ENCODE peak calls at places on chromosomes 1 and 21, in seven cellular contexts. One of them, this sample, is unnamed.

GRCh38 chr1:100461222-100461621 is 76.7 kb upstream of the GPR88 start:
- DNase-seq in prostate gland: no peak
- DNase-seq in AG09309: no peak
- DNase-seq in neural crest cell: no peak
- DNase-seq in HFFc6: no peak
- DNase-seq in pancreas: no peak
- DNase-seq in GM13976: no peak
- DNase-seq in this sample: no peak

GRCh38 chr1:174398246-174398645 is 49.5 kb upstream of the GPR52 start:
- DNase-seq in prostate gland: no peak
- DNase-seq in AG09309: no peak
- DNase-seq in neural crest cell: no peak
- DNase-seq in HFFc6: no peak
- DNase-seq in pancreas: no peak
- DNase-seq in GM13976: no peak
- DNase-seq in this sample: no peak

GRCh38 chr1:154729031-154729442 is 121.1 kb upstream of the ADAR start:
- DNase-seq in prostate gland: no peak
- DNase-seq in AG09309: no peak
- DNase-seq in neural crest cell: no peak
- DNase-seq in HFFc6: no peak
- DNase-seq in pancreas: no peak
- DNase-seq in GM13976: no peak
- DNase-seq in this sample: no peak

GRCh38 chr1:110874303-110875215 is 1.6 kb downstream of the CD53 start:
- DNase-seq in prostate gland: no peak
- DNase-seq in AG09309: no peak
- DNase-seq in neural crest cell: no peak
- DNase-seq in HFFc6: no peak
- DNase-seq in pancreas: no peak
- DNase-seq in GM13976: no peak
- DNase-seq in this sample: no peak

GRCh38 chr1:89633745-89634625 is 1.1 kb downstream of the LRRC8C start:
- DNase-seq in prostate gland: no peak
- DNase-seq in AG09309: no peak
- DNase-seq in neural crest cell: peak; percentile 9
- DNase-seq in HFFc6: peak; percentile 12
- DNase-seq in pancreas: no peak
- DNase-seq in GM13976: no peak
- DNase-seq in this sample: no peak

GRCh38 chr21:46374761-46375389 is 50.9 kb downstream of the PCNT start:
- DNase-seq in prostate gland: no peak
- DNase-seq in AG09309: no peak
- DNase-seq in neural crest cell: no peak
- DNase-seq in HFFc6: no peak
- DNase-seq in pancreas: no peak
- DNase-seq in GM13976: no peak
- DNase-seq in this sample: no peak

GRCh38 chr21:17660862-17661261 is 48.2 kb upstream of the BTG3 start:
- DNase-seq in prostate gland: no peak
- DNase-seq in AG09309: no peak
- DNase-seq in neural crest cell: no peak
- DNase-seq in HFFc6: no peak
- DNase-seq in pancreas: peak; percentile 25
- DNase-seq in GM13976: no peak
- DNase-seq in this sample: no peak

GRCh38 chr21:42542596-42542995 is 28.9 kb downstream of the SLC37A1 start:
- DNase-seq in prostate gland: no peak
- DNase-seq in AG09309: no peak
- DNase-seq in neural crest cell: no peak
- DNase-seq in HFFc6: no peak
- DNase-seq in pancreas: no peak
- DNase-seq in GM13976: no peak
- DNase-seq in this sample: no peak

GRCh38 chr1:17933991-17934390 is 173.6 kb upstream of the IGSF21 start:
- DNase-seq in prostate gland: no peak
- DNase-seq in AG09309: no peak
- DNase-seq in neural crest cell: no peak
- DNase-seq in HFFc6: no peak
- DNase-seq in pancreas: no peak
- DNase-seq in GM13976: no peak
- DNase-seq in this sample: no peak

GRCh38 chr1:159949123-159949522 is 3.7 kb upstream of the IGSF9 start:
- DNase-seq in prostate gland: peak; percentile 44
- DNase-seq in AG09309: no peak
- DNase-seq in neural crest cell: no peak
- DNase-seq in HFFc6: no peak
- DNase-seq in pancreas: no peak
- DNase-seq in GM13976: no peak
- DNase-seq in this sample: no peak

DNA sequence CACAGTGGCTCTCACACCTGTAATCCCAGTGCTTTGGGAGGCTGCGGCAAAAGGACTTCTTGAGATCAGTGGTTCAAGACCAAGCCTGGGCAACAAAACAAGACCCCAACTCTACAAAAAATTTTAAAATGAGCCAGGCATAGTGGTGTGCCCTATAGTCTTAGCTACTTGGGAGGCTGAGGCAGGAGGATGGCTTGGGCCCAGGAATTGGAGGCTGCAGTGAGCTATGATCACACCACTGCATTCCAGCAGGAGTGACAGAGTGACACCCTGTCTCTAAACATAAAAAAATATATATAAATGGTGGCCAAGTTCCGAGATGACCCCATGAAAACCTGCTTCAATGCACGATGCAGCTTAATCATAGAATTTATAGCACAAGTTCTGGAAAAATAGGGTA is 5.5 kb upstream of the GNPAT start:
- DNase-seq in prostate gland: no peak
- DNase-seq in AG09309: no peak
- DNase-seq in neural crest cell: no peak
- DNase-seq in HFFc6: no peak
- DNase-seq in pancreas: no peak
- DNase-seq in GM13976: no peak
- DNase-seq in this sample: no peak
- TF ChIP-seq CTCF in prostate gland: no peak
- TF ChIP-seq CTCF in AG09309: no peak
- TF ChIP-seq CTCF in neural crest cell: no peak
- TF ChIP-seq CTCF in HFFc6: no peak
- TF ChIP-seq CTCF in pancreas: no peak
- TF ChIP-seq CTCF in GM13976: no peak
- TF ChIP-seq CTCF in this sample: no peak

GRCh38 chr1:216961516-216961915 is 238.3 kb upstream of the ESRRG start:
- DNase-seq in prostate gland: no peak
- DNase-seq in AG09309: no peak
- DNase-seq in neural crest cell: no peak
- DNase-seq in HFFc6: no peak
- DNase-seq in pancreas: no peak
- DNase-seq in GM13976: no peak
- DNase-seq in this sample: no peak
- TF ChIP-seq CTCF in prostate gland: no peak
- TF ChIP-seq CTCF in AG09309: no peak
- TF ChIP-seq CTCF in neural crest cell: no peak
- TF ChIP-seq CTCF in HFFc6: no peak
- TF ChIP-seq CTCF in pancreas: no peak
- TF ChIP-seq CTCF in GM13976: no peak
- TF ChIP-seq CTCF in this sample: no peak

DNA sequence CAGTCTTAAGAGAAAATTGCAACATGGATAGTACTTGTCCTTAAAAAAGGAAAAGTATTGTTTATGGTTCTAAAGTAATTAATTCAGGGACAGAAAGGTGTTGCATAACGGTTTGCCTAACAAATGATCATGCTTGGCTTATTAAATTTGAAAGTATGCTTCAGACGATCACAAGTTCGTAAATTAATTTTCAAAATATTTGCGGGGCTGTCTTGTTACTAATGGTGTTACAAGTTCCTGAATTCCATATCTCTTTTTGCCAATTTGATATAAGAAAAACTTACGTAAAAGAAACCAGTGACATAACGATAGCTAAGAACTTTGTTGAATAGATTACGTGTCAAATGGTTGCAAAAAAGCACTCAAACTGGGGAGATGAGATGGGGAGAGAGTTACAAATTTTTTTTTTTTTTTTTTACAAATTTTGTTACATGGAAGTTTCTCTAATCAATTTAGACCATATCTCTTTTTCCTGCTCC is 1.3 kb downstream of the AGO3 start:
- DNase-seq in prostate gland: no peak
- DNase-seq in AG09309: no peak
- DNase-seq in neural crest cell: no peak
- DNase-seq in HFFc6: no peak
- DNase-seq in pancreas: no peak
- DNase-seq in GM13976: no peak
- DNase-seq in this sample: no peak
- TF ChIP-seq CTCF in prostate gland: no peak
- TF ChIP-seq CTCF in AG09309: no peak
- TF ChIP-seq CTCF in neural crest cell: no peak
- TF ChIP-seq CTCF in HFFc6: no peak
- TF ChIP-seq CTCF in pancreas: no peak
- TF ChIP-seq CTCF in GM13976: no peak
- TF ChIP-seq CTCF in this sample: no peak

DNA sequence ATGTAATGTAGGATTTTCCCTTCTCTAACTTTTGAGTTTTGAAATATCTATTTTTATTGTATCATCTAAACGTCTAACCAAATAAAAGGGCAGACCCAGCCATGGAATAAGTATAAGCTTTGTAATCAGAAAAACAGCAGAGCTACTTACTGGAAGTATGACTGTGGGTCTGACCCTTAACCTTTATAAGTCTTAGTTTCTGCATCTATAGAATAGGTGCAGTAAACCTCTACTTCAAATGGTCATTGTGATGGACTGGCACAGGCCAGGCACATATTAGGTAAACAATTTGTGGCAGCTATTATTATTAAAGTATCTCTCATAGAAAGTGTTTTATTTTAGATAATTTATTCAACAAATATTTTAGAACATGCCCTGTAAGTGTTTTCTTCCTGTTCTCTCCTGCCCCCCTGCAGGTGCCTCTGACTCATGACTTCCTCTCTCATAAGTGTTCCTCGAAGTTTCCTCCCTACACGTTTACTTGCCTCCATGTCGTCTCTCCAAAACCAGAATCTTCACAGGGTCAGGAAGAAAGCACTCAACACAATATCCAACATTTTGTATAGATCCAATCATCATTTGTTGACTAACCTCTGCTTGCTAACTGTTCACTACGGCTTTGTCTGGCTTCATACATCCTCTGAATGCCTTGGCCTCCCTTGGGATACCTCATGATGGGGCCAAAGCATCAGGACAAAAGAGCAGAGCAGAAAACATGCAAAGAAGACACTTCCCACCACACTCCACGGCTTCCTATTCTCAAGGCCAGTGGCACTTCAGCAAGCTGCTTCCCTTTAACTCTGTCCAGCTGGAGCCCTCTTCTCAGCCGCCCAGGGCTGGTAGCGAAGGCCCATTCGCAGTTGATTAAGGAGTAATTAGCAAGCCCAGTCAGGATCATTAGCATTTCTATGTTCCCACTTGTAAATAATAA is 224.6 kb upstream of the FGGY start:
- DNase-seq in prostate gland: no peak
- DNase-seq in AG09309: no peak
- DNase-seq in neural crest cell: no peak
- DNase-seq in HFFc6: no peak
- DNase-seq in pancreas: no peak
- DNase-seq in GM13976: no peak
- DNase-seq in this sample: no peak
- TF ChIP-seq CTCF in prostate gland: no peak
- TF ChIP-seq CTCF in AG09309: no peak
- TF ChIP-seq CTCF in neural crest cell: no peak
- TF ChIP-seq CTCF in HFFc6: no peak
- TF ChIP-seq CTCF in pancreas: no peak
- TF ChIP-seq CTCF in GM13976: no peak
- TF ChIP-seq CTCF in this sample: no peak

GRCh38 chr1:109773900-109774485 is 10.3 kb upstream of the EPS8L3 start:
- DNase-seq in prostate gland: no peak
- DNase-seq in AG09309: no peak
- DNase-seq in neural crest cell: no peak
- DNase-seq in HFFc6: no peak
- DNase-seq in pancreas: no peak
- DNase-seq in GM13976: no peak
- DNase-seq in this sample: no peak
- TF ChIP-seq CTCF in prostate gland: no peak
- TF ChIP-seq CTCF in AG09309: no peak
- TF ChIP-seq CTCF in neural crest cell: no peak
- TF ChIP-seq CTCF in HFFc6: peak; percentile 22
- TF ChIP-seq CTCF in pancreas: no peak
- TF ChIP-seq CTCF in GM13976: no peak
- TF ChIP-seq CTCF in this sample: no peak

GRCh38 chr1:217019475-217019874 is 296.2 kb upstream of the ESRRG start:
- DNase-seq in prostate gland: no peak
- DNase-seq in AG09309: no peak
- DNase-seq in neural crest cell: no peak
- DNase-seq in HFFc6: no peak
- DNase-seq in pancreas: no peak
- DNase-seq in GM13976: no peak
- DNase-seq in this sample: no peak

GRCh38 chr1:217026506-217026905 is 303.3 kb upstream of the ESRRG start:
- DNase-seq in prostate gland: no peak
- DNase-seq in AG09309: no peak
- DNase-seq in neural crest cell: no peak
- DNase-seq in HFFc6: no peak
- DNase-seq in pancreas: peak; percentile 13
- DNase-seq in GM13976: no peak
- DNase-seq in this sample: no peak

GRCh38 chr1:217018648-217019047 is 295.4 kb upstream of the ESRRG start:
- DNase-seq in prostate gland: no peak
- DNase-seq in AG09309: no peak
- DNase-seq in neural crest cell: no peak
- DNase-seq in HFFc6: no peak
- DNase-seq in pancreas: no peak
- DNase-seq in GM13976: no peak
- DNase-seq in this sample: no peak

GRCh38 chr1:217017172-217017571 is 293.9 kb upstream of the ESRRG start:
- DNase-seq in prostate gland: no peak
- DNase-seq in AG09309: no peak
- DNase-seq in neural crest cell: no peak
- DNase-seq in HFFc6: no peak
- DNase-seq in pancreas: no peak
- DNase-seq in GM13976: no peak
- DNase-seq in this sample: no peak

DNA sequence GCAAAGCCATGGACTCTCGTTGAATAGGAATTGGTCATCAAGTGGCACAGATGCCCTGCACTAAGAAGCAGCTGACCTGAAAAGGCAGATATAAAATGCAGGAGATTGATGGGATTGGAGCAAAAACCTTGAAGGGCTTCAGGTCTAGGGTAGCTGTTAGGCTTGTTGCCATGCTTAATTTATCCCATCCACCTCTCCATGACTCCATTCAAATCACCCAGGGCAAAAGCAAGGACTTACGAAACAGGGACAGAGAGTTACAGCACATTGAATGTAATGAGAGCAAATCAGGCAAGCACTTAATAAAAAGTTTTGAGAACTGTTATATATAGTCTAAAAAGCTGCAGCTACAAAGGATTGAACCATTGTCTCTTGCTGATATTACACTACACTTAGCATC is 298.2 kb upstream of the ESRRG start:
- DNase-seq in prostate gland: no peak
- DNase-seq in AG09309: no peak
- DNase-seq in neural crest cell: no peak
- DNase-seq in HFFc6: no peak
- DNase-seq in pancreas: no peak
- DNase-seq in GM13976: no peak
- DNase-seq in this sample: no peak
- TF ChIP-seq CTCF in prostate gland: no peak
- TF ChIP-seq CTCF in AG09309: no peak
- TF ChIP-seq CTCF in neural crest cell: no peak
- TF ChIP-seq CTCF in HFFc6: no peak
- TF ChIP-seq CTCF in pancreas: no peak
- TF ChIP-seq CTCF in GM13976: no peak
- TF ChIP-seq CTCF in this sample: no peak

GRCh38 chr1:151189638-151190445 is at the start of gene VPS72:
- DNase-seq in prostate gland: peak; percentile 87
- DNase-seq in AG09309: peak; percentile 56
- DNase-seq in neural crest cell: peak; percentile 67
- DNase-seq in HFFc6: peak; percentile 79
- DNase-seq in pancreas: peak; percentile 77
- DNase-seq in GM13976: peak; percentile 93
- DNase-seq in this sample: peak; percentile 73
- TF ChIP-seq CTCF in prostate gland: peak; percentile 43
- TF ChIP-seq CTCF in AG09309: no peak
- TF ChIP-seq CTCF in neural crest cell: no peak
- TF ChIP-seq CTCF in HFFc6: peak; percentile 57
- TF ChIP-seq CTCF in pancreas: no peak
- TF ChIP-seq CTCF in GM13976: no peak
- TF ChIP-seq CTCF in this sample: no peak